ENCODE peak calls at places on chromosomes 16 and 17, in nine cellular contexts. One of them, this sample, is unnamed.

GRCh38 chr17:32288600-32288999 is 23.0 kb downstream of the RHBDL3 start:
- DNase-seq in HCT116: no peak
- DNase-seq in psoas muscle: no peak
- DNase-seq in adrenal gland: no peak
- DNase-seq in GM12865: no peak
- DNase-seq in AG10803: no peak
- DNase-seq in mesothelial cell of epicardium: no peak
- DNase-seq in cardiac muscle cell: no peak
- DNase-seq in MM.1S: no peak
- DNase-seq in this sample: no peak

GRCh38 chr17:14205992-14206461 is 30.6 kb downstream of the CDRT15 start:
- DNase-seq in HCT116: peak; percentile 86
- DNase-seq in psoas muscle: peak; percentile 92
- DNase-seq in adrenal gland: no peak
- DNase-seq in GM12865: no peak
- DNase-seq in AG10803: no peak
- DNase-seq in mesothelial cell of epicardium: no peak
- DNase-seq in cardiac muscle cell: no peak
- DNase-seq in MM.1S: no peak
- DNase-seq in this sample: no peak

GRCh38 chr16:85863384-85863774 is 35.6 kb upstream of the IRF8 start:
- DNase-seq in HCT116: no peak
- DNase-seq in psoas muscle: no peak
- DNase-seq in adrenal gland: no peak
- DNase-seq in GM12865: no peak
- DNase-seq in AG10803: peak; percentile 38
- DNase-seq in mesothelial cell of epicardium: no peak
- DNase-seq in cardiac muscle cell: peak; percentile 25
- DNase-seq in MM.1S: no peak
- DNase-seq in this sample: no peak

GRCh38 chr16:84085774-84086173 is 31.0 kb downstream of the MBTPS1 start:
- DNase-seq in HCT116: no peak
- DNase-seq in psoas muscle: no peak
- DNase-seq in adrenal gland: no peak
- DNase-seq in GM12865: peak; percentile 32
- DNase-seq in AG10803: no peak
- DNase-seq in mesothelial cell of epicardium: no peak
- DNase-seq in cardiac muscle cell: no peak
- DNase-seq in MM.1S: peak; percentile 25
- DNase-seq in this sample: no peak

GRCh38 chr16:11560701-11561439 is 25.8 kb downstream of the LITAF start:
- DNase-seq in HCT116: no peak
- DNase-seq in psoas muscle: peak; percentile 70
- DNase-seq in adrenal gland: peak; percentile 65
- DNase-seq in GM12865: no peak
- DNase-seq in AG10803: no peak
- DNase-seq in mesothelial cell of epicardium: no peak
- DNase-seq in cardiac muscle cell: no peak
- DNase-seq in MM.1S: no peak
- DNase-seq in this sample: no peak

GRCh38 chr17:9446528-9446927 is 129.1 kb downstream of the STX8 start:
- DNase-seq in HCT116: no peak
- DNase-seq in psoas muscle: no peak
- DNase-seq in adrenal gland: no peak
- DNase-seq in GM12865: no peak
- DNase-seq in AG10803: no peak
- DNase-seq in mesothelial cell of epicardium: no peak
- DNase-seq in cardiac muscle cell: peak; percentile 18
- DNase-seq in MM.1S: no peak
- DNase-seq in this sample: no peak

GRCh38 chr16:9351440-9351839 is 260.0 kb downstream of the HAPSTR1 start:
- DNase-seq in HCT116: peak; percentile 12
- DNase-seq in psoas muscle: no peak
- DNase-seq in adrenal gland: no peak
- DNase-seq in GM12865: no peak
- DNase-seq in AG10803: no peak
- DNase-seq in mesothelial cell of epicardium: no peak
- DNase-seq in cardiac muscle cell: no peak
- DNase-seq in MM.1S: no peak
- DNase-seq in this sample: no peak

GRCh38 chr17:40664582-40665333 is at the start of gene KRT222:
- DNase-seq in HCT116: peak; percentile 1
- DNase-seq in psoas muscle: no peak
- DNase-seq in adrenal gland: peak; percentile 25
- DNase-seq in GM12865: no peak
- DNase-seq in AG10803: no peak
- DNase-seq in mesothelial cell of epicardium: no peak
- DNase-seq in cardiac muscle cell: no peak
- DNase-seq in MM.1S: no peak
- DNase-seq in this sample: no peak

GRCh38 chr16:4868573-4868972 is 21.3 kb downstream of the UBN1 start:
- DNase-seq in HCT116: no peak
- DNase-seq in psoas muscle: no peak
- DNase-seq in adrenal gland: no peak
- DNase-seq in GM12865: no peak
- DNase-seq in AG10803: no peak
- DNase-seq in mesothelial cell of epicardium: no peak
- DNase-seq in cardiac muscle cell: no peak
- DNase-seq in MM.1S: no peak
- DNase-seq in this sample: no peak

GRCh38 chr17:50087912-50088405 is 7.2 kb upstream of the PDK2 start:
- DNase-seq in HCT116: no peak
- DNase-seq in psoas muscle: peak; percentile 42
- DNase-seq in adrenal gland: no peak
- DNase-seq in GM12865: no peak
- DNase-seq in AG10803: no peak
- DNase-seq in mesothelial cell of epicardium: no peak
- DNase-seq in cardiac muscle cell: no peak
- DNase-seq in MM.1S: no peak
- DNase-seq in this sample: no peak

GRCh38 chr17:68646626-68647526 is 45.7 kb upstream of the FAM20A start:
- DNase-seq in HCT116: no peak
- DNase-seq in psoas muscle: peak; percentile 23
- DNase-seq in adrenal gland: no peak
- DNase-seq in GM12865: no peak
- DNase-seq in AG10803: no peak
- DNase-seq in mesothelial cell of epicardium: no peak
- DNase-seq in cardiac muscle cell: peak; percentile 37
- DNase-seq in MM.1S: no peak
- DNase-seq in this sample: no peak

GRCh38 chr16:71407731-71408130 is 34.1 kb downstream of the TLE7 start:
- DNase-seq in HCT116: no peak
- DNase-seq in psoas muscle: no peak
- DNase-seq in adrenal gland: no peak
- DNase-seq in GM12865: no peak
- DNase-seq in AG10803: no peak
- DNase-seq in mesothelial cell of epicardium: no peak
- DNase-seq in cardiac muscle cell: no peak
- DNase-seq in MM.1S: no peak
- DNase-seq in this sample: no peak

GRCh38 chr17:40532520-40533253 is 31.3 kb upstream of the TNS4 start:
- DNase-seq in HCT116: no peak
- DNase-seq in psoas muscle: no peak
- DNase-seq in adrenal gland: no peak
- DNase-seq in GM12865: no peak
- DNase-seq in AG10803: no peak
- DNase-seq in mesothelial cell of epicardium: no peak
- DNase-seq in cardiac muscle cell: peak; percentile 81
- DNase-seq in MM.1S: no peak
- DNase-seq in this sample: no peak

GRCh38 chr17:17140590-17140980 is 65.5 kb downstream of the PLD6 start:
- DNase-seq in HCT116: no peak
- DNase-seq in psoas muscle: no peak
- DNase-seq in adrenal gland: peak; percentile 80
- DNase-seq in GM12865: no peak
- DNase-seq in AG10803: peak; percentile 59
- DNase-seq in mesothelial cell of epicardium: no peak
- DNase-seq in cardiac muscle cell: peak; percentile 55
- DNase-seq in MM.1S: no peak
- DNase-seq in this sample: no peak

GRCh38 chr17:29143894-29144293 is 36.3 kb downstream of the MYO18A start:
- DNase-seq in HCT116: no peak
- DNase-seq in psoas muscle: peak; percentile 69
- DNase-seq in adrenal gland: no peak
- DNase-seq in GM12865: peak; percentile 61
- DNase-seq in AG10803: peak; percentile 40
- DNase-seq in mesothelial cell of epicardium: no peak
- DNase-seq in cardiac muscle cell: no peak
- DNase-seq in MM.1S: peak; percentile 28
- DNase-seq in this sample: no peak

GRCh38 chr17:804541-805435 is 22.6 kb downstream of the MRM3 start:
- DNase-seq in HCT116: no peak
- DNase-seq in psoas muscle: peak; percentile 46
- DNase-seq in adrenal gland: no peak
- DNase-seq in GM12865: no peak
- DNase-seq in AG10803: no peak
- DNase-seq in mesothelial cell of epicardium: no peak
- DNase-seq in cardiac muscle cell: no peak
- DNase-seq in MM.1S: no peak
- DNase-seq in this sample: no peak

GRCh38 chr17:9801505-9801904 is 10.1 kb upstream of the DHRS7C start:
- DNase-seq in HCT116: no peak
- DNase-seq in psoas muscle: no peak
- DNase-seq in adrenal gland: no peak
- DNase-seq in GM12865: no peak
- DNase-seq in AG10803: no peak
- DNase-seq in mesothelial cell of epicardium: no peak
- DNase-seq in cardiac muscle cell: no peak
- DNase-seq in MM.1S: no peak
- DNase-seq in this sample: no peak

GRCh38 chr16:8533509-8533908 is 56.8 kb downstream of the TMEM114 start:
- DNase-seq in HCT116: no peak
- DNase-seq in psoas muscle: no peak
- DNase-seq in adrenal gland: no peak
- DNase-seq in GM12865: no peak
- DNase-seq in AG10803: no peak
- DNase-seq in mesothelial cell of epicardium: no peak
- DNase-seq in cardiac muscle cell: no peak
- DNase-seq in MM.1S: no peak
- DNase-seq in this sample: no peak

GRCh38 chr16:78504391-78504945 is 405.0 kb downstream of the WWOX start:
- DNase-seq in HCT116: no peak
- DNase-seq in psoas muscle: peak; percentile 73
- DNase-seq in adrenal gland: peak; percentile 15
- DNase-seq in GM12865: no peak
- DNase-seq in AG10803: peak; percentile 4
- DNase-seq in mesothelial cell of epicardium: no peak
- DNase-seq in cardiac muscle cell: peak; percentile 54
- DNase-seq in MM.1S: no peak
- DNase-seq in this sample: no peak

GRCh38 chr17:55458977-55459376 is 37.3 kb upstream of the MMD start:
- DNase-seq in HCT116: peak; percentile 49
- DNase-seq in psoas muscle: no peak
- DNase-seq in adrenal gland: no peak
- DNase-seq in GM12865: peak; percentile 70
- DNase-seq in AG10803: peak; percentile 56
- DNase-seq in mesothelial cell of epicardium: no peak
- DNase-seq in cardiac muscle cell: no peak
- DNase-seq in MM.1S: no peak
- DNase-seq in this sample: peak; percentile 37

GRCh38 chr17:67546578-67547527 is 169.8 kb downstream of the PITPNC1 start:
- DNase-seq in HCT116: no peak
- DNase-seq in psoas muscle: peak; percentile 56
- DNase-seq in adrenal gland: peak; percentile 83
- DNase-seq in GM12865: peak; percentile 86
- DNase-seq in AG10803: no peak
- DNase-seq in mesothelial cell of epicardium: no peak
- DNase-seq in cardiac muscle cell: peak; percentile 87
- DNase-seq in MM.1S: no peak
- DNase-seq in this sample: no peak
- TF ChIP-seq CTCF in HCT116: peak; percentile 6
- TF ChIP-seq CTCF in psoas muscle: no peak
- TF ChIP-seq CTCF in adrenal gland: no peak
- TF ChIP-seq CTCF in GM12865: no peak
- TF ChIP-seq CTCF in AG10803: no peak
- TF ChIP-seq CTCF in mesothelial cell of epicardium: no peak
- TF ChIP-seq CTCF in cardiac muscle cell: peak; percentile 24
- TF ChIP-seq CTCF in MM.1S: no peak
- TF ChIP-seq CTCF in this sample: no peak

DNA sequence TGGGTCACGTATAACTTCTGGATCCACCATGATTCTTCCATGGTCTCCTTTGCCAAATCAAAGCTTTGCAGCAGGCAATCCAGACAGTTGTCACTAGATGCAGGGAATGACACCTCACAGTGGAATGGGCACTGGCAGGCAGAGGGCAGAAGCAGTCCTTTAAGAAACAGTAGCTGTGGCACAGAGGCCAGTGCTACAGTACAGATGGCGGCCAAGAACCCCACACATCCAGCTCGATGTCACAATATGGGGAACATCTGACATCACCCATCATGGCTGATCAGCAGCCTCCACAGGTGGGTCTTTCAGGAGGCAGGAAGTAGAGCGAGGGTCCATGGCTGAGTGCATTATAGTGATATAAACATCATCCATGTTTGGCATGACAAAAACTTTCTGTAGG is 18.8 kb upstream of the ERN1 start:
- DNase-seq in HCT116: no peak
- DNase-seq in psoas muscle: peak; percentile 85
- DNase-seq in adrenal gland: peak; percentile 39
- DNase-seq in GM12865: peak; percentile 22
- DNase-seq in AG10803: peak; percentile 29
- DNase-seq in mesothelial cell of epicardium: no peak
- DNase-seq in cardiac muscle cell: no peak
- DNase-seq in MM.1S: no peak
- DNase-seq in this sample: no peak
- TF ChIP-seq CTCF in HCT116: no peak
- TF ChIP-seq CTCF in psoas muscle: peak; percentile 34
- TF ChIP-seq CTCF in adrenal gland: no peak
- TF ChIP-seq CTCF in GM12865: no peak
- TF ChIP-seq CTCF in AG10803: no peak
- TF ChIP-seq CTCF in mesothelial cell of epicardium: no peak
- TF ChIP-seq CTCF in cardiac muscle cell: peak; percentile 3
- TF ChIP-seq CTCF in MM.1S: no peak
- TF ChIP-seq CTCF in this sample: no peak

DNA sequence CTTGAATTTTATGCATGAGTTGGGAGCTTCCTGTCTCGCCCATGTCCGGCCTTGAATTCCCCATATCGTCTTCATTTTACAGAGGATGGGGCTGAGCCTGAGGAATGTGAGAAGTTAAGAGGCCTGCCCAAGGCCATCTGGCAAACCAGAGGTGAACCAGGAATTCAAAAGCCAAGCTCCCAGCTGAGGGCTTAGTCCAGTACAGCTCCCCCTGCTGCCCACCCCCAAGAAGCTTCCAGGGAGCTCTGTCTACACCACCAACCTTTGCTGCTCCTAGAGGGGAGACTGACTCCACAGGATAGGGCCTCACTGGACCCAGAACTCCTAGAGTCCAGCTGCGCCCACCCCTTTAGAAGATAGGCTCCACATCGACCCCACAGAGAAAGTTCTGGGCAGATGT is 20.7 kb upstream of the C16orf78 start:
- DNase-seq in HCT116: peak; percentile 6
- DNase-seq in psoas muscle: no peak
- DNase-seq in adrenal gland: no peak
- DNase-seq in GM12865: peak; percentile 17
- DNase-seq in AG10803: peak; percentile 6
- DNase-seq in mesothelial cell of epicardium: no peak
- DNase-seq in cardiac muscle cell: peak; percentile 11
- DNase-seq in MM.1S: no peak
- DNase-seq in this sample: no peak
- TF ChIP-seq CTCF in HCT116: peak; percentile 62
- TF ChIP-seq CTCF in psoas muscle: no peak
- TF ChIP-seq CTCF in adrenal gland: no peak
- TF ChIP-seq CTCF in GM12865: peak; percentile 43
- TF ChIP-seq CTCF in AG10803: peak; percentile 26
- TF ChIP-seq CTCF in mesothelial cell of epicardium: no peak
- TF ChIP-seq CTCF in cardiac muscle cell: peak; percentile 24
- TF ChIP-seq CTCF in MM.1S: peak; percentile 24
- TF ChIP-seq CTCF in this sample: no peak

GRCh38 chr16:67447508-67448076 is 16.7 kb downstream of the HSD11B2 start:
- DNase-seq in HCT116: peak; percentile 54
- DNase-seq in psoas muscle: no peak
- DNase-seq in adrenal gland: peak; percentile 64
- DNase-seq in GM12865: peak; percentile 68
- DNase-seq in AG10803: peak; percentile 49
- DNase-seq in mesothelial cell of epicardium: no peak
- DNase-seq in cardiac muscle cell: peak; percentile 89
- DNase-seq in MM.1S: peak; percentile 75
- DNase-seq in this sample: peak; percentile 46
- TF ChIP-seq CTCF in HCT116: peak; percentile 91
- TF ChIP-seq CTCF in psoas muscle: peak; percentile 32
- TF ChIP-seq CTCF in adrenal gland: peak; percentile 41
- TF ChIP-seq CTCF in GM12865: peak; percentile 69
- TF ChIP-seq CTCF in AG10803: peak; percentile 60
- TF ChIP-seq CTCF in mesothelial cell of epicardium: no peak
- TF ChIP-seq CTCF in cardiac muscle cell: peak; percentile 55
- TF ChIP-seq CTCF in MM.1S: peak; percentile 88
- TF ChIP-seq CTCF in this sample: no peak

This sample was measured in activated B cell treated with CpG ODN at 0.5 μM for 24 hours.